ENCODE peak calls at places on chromosomes 5 and 9, in eight cellular contexts. One of them, this sample, is unnamed.

GRCh38 chr5:168404366-168404765 is 81.9 kb upstream of the RARS1 start:
- ATAC-seq in naive B cell: no peak
- ATAC-seq in stimulated activated effector memory CD8-positive, alpha-beta T cell treated with anti-CD3 and anti-CD28 coated beads, Interleukin-12 subunit alpha, Interleukin-12 subunit beta, amount 100 ng/mL, for 72 hours: no peak
- ATAC-seq in A549: no peak
- ATAC-seq in HepG2: no peak
- ATAC-seq in T-cell: no peak
- ATAC-seq in GM23338: peak
- ATAC-seq in heart right ventricle: no peak
- ATAC-seq in this sample: no peak

GRCh38 chr9:29422445-29422844 is 1849.2 kb upstream of the C9orf72 start:
- ATAC-seq in naive B cell: no peak
- ATAC-seq in stimulated activated effector memory CD8-positive, alpha-beta T cell treated with anti-CD3 and anti-CD28 coated beads, Interleukin-12 subunit alpha, Interleukin-12 subunit beta, amount 100 ng/mL, for 72 hours: no peak
- ATAC-seq in A549: no peak
- ATAC-seq in HepG2: no peak
- ATAC-seq in T-cell: no peak
- ATAC-seq in GM23338: no peak
- ATAC-seq in heart right ventricle: no peak
- ATAC-seq in this sample: no peak

GRCh38 chr5:82730862-82731261 is 346.3 kb downstream of the TMEM167A start:
- ATAC-seq in naive B cell: no peak
- ATAC-seq in stimulated activated effector memory CD8-positive, alpha-beta T cell treated with anti-CD3 and anti-CD28 coated beads, Interleukin-12 subunit alpha, Interleukin-12 subunit beta, amount 100 ng/mL, for 72 hours: no peak
- ATAC-seq in A549: no peak
- ATAC-seq in HepG2: peak
- ATAC-seq in T-cell: no peak
- ATAC-seq in GM23338: no peak
- ATAC-seq in heart right ventricle: no peak
- ATAC-seq in this sample: no peak

GRCh38 chr9:5764130-5764868 is 68.6 kb downstream of the ERMP1 start:
- ATAC-seq in naive B cell: peak
- ATAC-seq in stimulated activated effector memory CD8-positive, alpha-beta T cell treated with anti-CD3 and anti-CD28 coated beads, Interleukin-12 subunit alpha, Interleukin-12 subunit beta, amount 100 ng/mL, for 72 hours: peak
- ATAC-seq in A549: no peak
- ATAC-seq in HepG2: no peak
- ATAC-seq in T-cell: no peak
- ATAC-seq in GM23338: no peak
- ATAC-seq in heart right ventricle: no peak
- ATAC-seq in this sample: peak

GRCh38 chr9:130095872-130096271 is 42.2 kb downstream of the GPR107 start:
- ATAC-seq in naive B cell: no peak
- ATAC-seq in stimulated activated effector memory CD8-positive, alpha-beta T cell treated with anti-CD3 and anti-CD28 coated beads, Interleukin-12 subunit alpha, Interleukin-12 subunit beta, amount 100 ng/mL, for 72 hours: peak
- ATAC-seq in A549: no peak
- ATAC-seq in HepG2: no peak
- ATAC-seq in T-cell: no peak
- ATAC-seq in GM23338: no peak
- ATAC-seq in heart right ventricle: no peak
- ATAC-seq in this sample: peak

GRCh38 chr9:18216376-18216775 is 257.6 kb upstream of the ADAMTSL1 start:
- ATAC-seq in naive B cell: no peak
- ATAC-seq in stimulated activated effector memory CD8-positive, alpha-beta T cell treated with anti-CD3 and anti-CD28 coated beads, Interleukin-12 subunit alpha, Interleukin-12 subunit beta, amount 100 ng/mL, for 72 hours: no peak
- ATAC-seq in A549: no peak
- ATAC-seq in HepG2: no peak
- ATAC-seq in T-cell: no peak
- ATAC-seq in GM23338: no peak
- ATAC-seq in heart right ventricle: no peak
- ATAC-seq in this sample: no peak

GRCh38 chr9:107481035-107481434 is 8.5 kb downstream of the KLF4 start:
- ATAC-seq in naive B cell: no peak
- ATAC-seq in stimulated activated effector memory CD8-positive, alpha-beta T cell treated with anti-CD3 and anti-CD28 coated beads, Interleukin-12 subunit alpha, Interleukin-12 subunit beta, amount 100 ng/mL, for 72 hours: no peak
- ATAC-seq in A549: peak
- ATAC-seq in HepG2: no peak
- ATAC-seq in T-cell: no peak
- ATAC-seq in GM23338: no peak
- ATAC-seq in heart right ventricle: no peak
- ATAC-seq in this sample: no peak

GRCh38 chr5:89282038-89282831 is 399.3 kb upstream of the MEF2C start:
- ATAC-seq in naive B cell: no peak
- ATAC-seq in stimulated activated effector memory CD8-positive, alpha-beta T cell treated with anti-CD3 and anti-CD28 coated beads, Interleukin-12 subunit alpha, Interleukin-12 subunit beta, amount 100 ng/mL, for 72 hours: no peak
- ATAC-seq in A549: no peak
- ATAC-seq in HepG2: no peak
- ATAC-seq in T-cell: no peak
- ATAC-seq in GM23338: no peak
- ATAC-seq in heart right ventricle: no peak
- ATAC-seq in this sample: peak

GRCh38 chr5:50325237-50325832 is 115.8 kb downstream of the EMB start:
- ATAC-seq in naive B cell: no peak
- ATAC-seq in stimulated activated effector memory CD8-positive, alpha-beta T cell treated with anti-CD3 and anti-CD28 coated beads, Interleukin-12 subunit alpha, Interleukin-12 subunit beta, amount 100 ng/mL, for 72 hours: no peak
- ATAC-seq in A549: no peak
- ATAC-seq in HepG2: no peak
- ATAC-seq in T-cell: no peak
- ATAC-seq in GM23338: no peak
- ATAC-seq in heart right ventricle: no peak
- ATAC-seq in this sample: no peak

GRCh38 chr5:42317575-42317974 is 105.7 kb upstream of the GHR start:
- ATAC-seq in naive B cell: no peak
- ATAC-seq in stimulated activated effector memory CD8-positive, alpha-beta T cell treated with anti-CD3 and anti-CD28 coated beads, Interleukin-12 subunit alpha, Interleukin-12 subunit beta, amount 100 ng/mL, for 72 hours: no peak
- ATAC-seq in A549: no peak
- ATAC-seq in HepG2: no peak
- ATAC-seq in T-cell: no peak
- ATAC-seq in GM23338: no peak
- ATAC-seq in heart right ventricle: no peak
- ATAC-seq in this sample: no peak

GRCh38 chr9:94650924-94651323 is 11.6 kb upstream of the FBP1 start:
- ATAC-seq in naive B cell: no peak
- ATAC-seq in stimulated activated effector memory CD8-positive, alpha-beta T cell treated with anti-CD3 and anti-CD28 coated beads, Interleukin-12 subunit alpha, Interleukin-12 subunit beta, amount 100 ng/mL, for 72 hours: no peak
- ATAC-seq in A549: no peak
- ATAC-seq in HepG2: no peak
- ATAC-seq in T-cell: no peak
- ATAC-seq in GM23338: no peak
- ATAC-seq in heart right ventricle: no peak
- ATAC-seq in this sample: no peak

GRCh38 chr5:109399092-109399759 is 10.5 kb downstream of the PJA2 start:
- ATAC-seq in naive B cell: no peak
- ATAC-seq in stimulated activated effector memory CD8-positive, alpha-beta T cell treated with anti-CD3 and anti-CD28 coated beads, Interleukin-12 subunit alpha, Interleukin-12 subunit beta, amount 100 ng/mL, for 72 hours: no peak
- ATAC-seq in A549: no peak
- ATAC-seq in HepG2: peak
- ATAC-seq in T-cell: no peak
- ATAC-seq in GM23338: no peak
- ATAC-seq in heart right ventricle: peak
- ATAC-seq in this sample: no peak

GRCh38 chr5:178449163-178450060 is 140.8 kb downstream of the COL23A1 start:
- ATAC-seq in naive B cell: no peak
- ATAC-seq in stimulated activated effector memory CD8-positive, alpha-beta T cell treated with anti-CD3 and anti-CD28 coated beads, Interleukin-12 subunit alpha, Interleukin-12 subunit beta, amount 100 ng/mL, for 72 hours: no peak
- ATAC-seq in A549: no peak
- ATAC-seq in HepG2: no peak
- ATAC-seq in T-cell: no peak
- ATAC-seq in GM23338: no peak
- ATAC-seq in heart right ventricle: peak
- ATAC-seq in this sample: no peak